ENCODE peak calls at places on chromosomes 11 and 22, in five cellular contexts. N, Z, T, U and Y are unnamed samples.

GRCh38 chr11:60899021-60899936 is 7.1 kb downstream of the PRPF19 start:
- DNase-seq in N (peak), Z (peak), T (no peak), U (no peak), Y (peak)

GRCh38 chr11:69840371-69841169 is 21.4 kb upstream of the FGF3 start:
- DNase-seq in N (no peak), Z (no peak), T (no peak), U (no peak), Y (no peak)

GRCh38 chr11:57547854-57548377 is 10.5 kb downstream of the SMTNL1 start:
- DNase-seq in N (no peak), Z (no peak), T (no peak), U (no peak), Y (no peak)

GRCh38 chr11:123472236-123472935 is 42.3 kb downstream of the GRAMD1B start:
- DNase-seq in N (no peak), Z (no peak), T (no peak), U (no peak), Y (no peak)

GRCh38 chr22:17931400-17931825 is 92.9 kb downstream of the MICAL3 start:
- DNase-seq in N (no peak), Z (no peak), T (no peak), U (no peak), Y (no peak)

GRCh38 chr11:19110290-19110689 is 6.7 kb upstream of the ZDHHC13 start:
- DNase-seq in N (no peak), Z (no peak), T (no peak), U (no peak), Y (no peak)

GRCh38 chr11:70790671-70791300 is 392.5 kb downstream of the CTTN start:
- DNase-seq in N (no peak), Z (no peak), T (no peak), U (peak), Y (no peak)

GRCh38 chr22:30883586-30884145 is 84.9 kb downstream of the MORC2 start:
- DNase-seq in N (no peak), Z (no peak), T (no peak), U (no peak), Y (no peak)

GRCh38 chr22:44445731-44446130 is 52.3 kb downstream of the RTL6 start:
- DNase-seq in N (no peak), Z (no peak), T (no peak), U (no peak), Y (no peak)

GRCh38 chr11:126046796-126047195 is 15.9 kb downstream of the CDON start:
- DNase-seq in N (no peak), Z (no peak), T (no peak), U (no peak), Y (no peak)
- TF ChIP-seq KDM1A in N (no peak), Z (no peak), T (no peak), U (no peak), Y (no peak)

DNA sequence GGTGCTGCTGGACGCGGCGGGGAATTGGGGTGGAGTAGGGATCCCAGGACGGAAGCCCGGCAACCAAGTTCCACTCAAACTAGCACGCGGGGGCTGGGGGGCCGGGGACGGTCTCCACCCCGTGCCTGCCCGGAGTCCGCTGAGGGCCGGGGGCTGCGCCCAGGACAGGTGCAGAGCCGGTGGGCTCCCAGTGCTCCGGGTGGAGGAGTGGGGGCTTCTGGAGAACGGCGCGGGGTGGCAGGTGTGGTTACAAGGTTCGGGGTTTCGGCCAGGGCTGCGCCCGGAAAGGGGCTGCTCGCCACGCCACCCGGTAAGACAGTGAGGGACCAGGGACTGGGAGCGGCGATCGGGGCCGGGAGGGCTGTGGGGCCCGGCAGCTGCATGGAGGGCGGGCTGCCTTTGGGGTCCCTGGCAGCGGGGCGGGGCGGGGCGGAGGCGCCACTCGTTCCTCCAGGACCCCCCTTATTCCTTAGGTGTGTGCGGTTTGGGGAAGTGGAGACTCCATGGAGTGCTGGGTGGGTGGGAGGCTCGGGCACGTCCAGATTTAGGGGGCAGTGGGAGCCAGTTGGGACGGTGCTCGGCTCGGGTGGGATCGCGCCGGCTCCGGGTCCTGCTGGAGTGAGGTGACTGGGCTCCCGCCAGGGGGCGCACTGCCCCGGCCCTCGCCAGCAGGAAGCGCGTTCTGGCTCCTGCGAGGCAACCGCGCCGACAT is 767 bp downstream of the TSPAN18 start:
- DNase-seq in N (peak), Z (peak), T (no peak), U (no peak), Y (peak)
- TF ChIP-seq KDM1A in N (no peak), Z (no peak), T (no peak), U (no peak), Y (no peak)

GRCh38 chr11:108967571-108967970 is 302.7 kb downstream of the DDX10 start:
- DNase-seq in N (no peak), Z (no peak), T (no peak), U (no peak), Y (no peak)

GRCh38 chr11:108975641-108976071 is 310.8 kb downstream of the DDX10 start:
- DNase-seq in N (no peak), Z (no peak), T (no peak), U (no peak), Y (no peak)

GRCh38 chr11:108970221-108970991 is 305.5 kb downstream of the DDX10 start:
- DNase-seq in N (no peak), Z (no peak), T (no peak), U (no peak), Y (no peak)

DNA sequence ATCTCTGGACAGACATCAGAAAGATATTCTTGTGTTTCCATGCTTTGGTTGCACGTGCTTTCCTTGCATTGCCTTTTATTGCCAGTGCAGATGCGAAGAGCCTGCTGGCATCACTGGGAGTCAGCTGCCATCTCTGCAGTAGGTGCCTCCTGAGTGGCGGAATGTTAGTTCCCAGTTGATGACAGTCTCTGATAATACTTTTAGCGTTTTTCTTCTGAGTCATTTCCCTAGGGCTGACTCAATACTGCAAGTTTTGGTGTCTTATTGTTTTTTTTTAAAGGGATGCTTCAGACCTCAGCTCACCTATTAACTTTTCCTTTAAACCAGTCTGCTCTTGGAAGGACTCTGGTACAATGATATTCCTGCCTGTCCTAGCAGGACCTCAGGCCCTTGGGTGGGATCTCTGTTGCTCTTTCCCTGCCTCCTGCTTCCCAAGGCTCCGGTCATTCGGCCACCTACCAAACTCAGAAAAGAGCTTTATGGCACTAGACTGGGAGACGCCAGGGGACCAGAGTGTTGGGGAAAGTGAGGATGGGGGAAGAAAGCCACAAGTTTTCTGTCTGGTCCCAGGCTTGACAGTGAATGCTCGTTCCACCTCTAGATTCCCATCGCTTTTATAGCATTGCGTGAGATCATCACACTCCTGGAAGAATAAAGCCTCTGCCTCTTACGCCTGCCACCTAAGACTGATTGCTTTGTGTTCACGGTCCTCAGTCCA is 308.7 kb downstream of the DDX10 start:
- DNase-seq in N (no peak), Z (no peak), T (no peak), U (no peak), Y (peak)
- TF ChIP-seq KDM1A in N (no peak), Z (no peak), T (no peak), U (no peak), Y (no peak)

GRCh38 chr11:64356498-64357411 is 2.2 kb upstream of the RPS6KA4 start:
- DNase-seq in N (peak), Z (peak), T (no peak), U (no peak), Y (peak)
- TF ChIP-seq KDM1A in N (no peak), Z (no peak), T (no peak), U (no peak), Y (no peak)